ENCODE peak calls at places on chromosome 10, in seven cellular contexts. T is WTC11, I is HepG2, U is HCT116, O is H1, R is GM12878, S is K562. E is an unnamed sample.

GRCh38 chr10:1015688-1016087 is 10.0 kb downstream of the IDI2 start:
- DNase-seq in O (no peak), R (no peak), S (no peak), U (no peak), I (peak), T (no peak), E (no peak)

GRCh38 chr10:12466701-12467100 is 117.4 kb downstream of the CAMK1D start:
- DNase-seq in U (no peak), O (no peak), S (no peak), R (no peak), T (no peak), I (no peak), E (no peak)

GRCh38 chr10:11869743-11870460 is 46.7 kb downstream of the PROSER2 start:
- DNase-seq in I (no peak), T (no peak), U (no peak), S (no peak), R (no peak), O (peak), E (no peak)

GRCh38 chr10:99234067-99234738 is 1.4 kb downstream of the HPSE2 start:
- DNase-seq in S (no peak), I (no peak), T (peak), O (peak), R (peak), U (no peak), E (no peak)

GRCh38 chr10:10865303-10865702 is 152.4 kb upstream of the CELF2 start:
- DNase-seq in R (no peak), T (no peak), U (no peak), S (no peak), I (no peak), O (no peak), E (no peak)

GRCh38 chr10:100697631-100698030 is 47.8 kb upstream of the PAX2 start:
- DNase-seq in R (no peak), I (no peak), O (no peak), S (no peak), T (no peak), U (no peak), E (no peak)

GRCh38 chr10:70558871-70559810 is 43.4 kb downstream of the PRF1 start:
- DNase-seq in R (no peak), I (peak), T (peak), O (peak), S (peak), U (peak), E (peak)

GRCh38 chr10:71161429-71161828 is 50.9 kb upstream of the UNC5B start:
- DNase-seq in I (no peak), O (no peak), R (no peak), U (no peak), T (no peak), S (no peak), E (no peak)

GRCh38 chr10:107919626-107920235 is 755.2 kb upstream of the SORCS1 start:
- DNase-seq in I (no peak), U (no peak), T (no peak), R (no peak), O (no peak), S (no peak), E (no peak)

GRCh38 chr10:120403109-120403508 is 53.9 kb upstream of the PLPP4 start:
- DNase-seq in S (no peak), T (no peak), I (no peak), U (no peak), R (no peak), O (no peak), E (no peak)

GRCh38 chr10:13956826-13957225 is 370.1 kb downstream of the PRPF18 start:
- DNase-seq in T (no peak), R (no peak), O (no peak), S (no peak), U (no peak), I (peak), E (no peak)

GRCh38 chr10:28139138-28139537 is 140.3 kb upstream of the ODAD2 start:
- DNase-seq in S (no peak), I (no peak), O (no peak), U (peak), T (no peak), R (no peak), E (no peak)

GRCh38 chr10:79905322-79906314 is 43.3 kb downstream of the SFTPD start:
- DNase-seq in O (no peak), T (no peak), S (no peak), R (no peak), U (no peak), I (no peak), E (no peak)

GRCh38 chr10:119051775-119052174 is 22.3 kb downstream of the NANOS1 start:
- DNase-seq in O (no peak), R (no peak), T (no peak), S (no peak), U (no peak), I (no peak), E (no peak)

GRCh38 chr10:99329891-99330674 is 927 bp downstream of the CNNM1 start:
- DNase-seq in I (no peak), S (no peak), T (peak), O (peak), R (no peak), U (no peak), E (no peak)

GRCh38 chr10:88080213-88080612 is 216.8 kb downstream of the PTEN start:
- DNase-seq in U (no peak), O (no peak), R (no peak), T (no peak), I (peak), S (no peak), E (peak)

GRCh38 chr10:27470890-27471289 is 33.2 kb upstream of the RAB18 start:
- DNase-seq in T (peak), S (no peak), R (no peak), I (no peak), O (no peak), U (no peak), E (no peak)

GRCh38 chr10:74084955-74085354 is 65.7 kb downstream of the AP3M1 start:
- DNase-seq in T (no peak), S (no peak), U (no peak), R (peak), O (no peak), I (no peak), E (no peak)

GRCh38 chr10:10092581-10092980 is 925.1 kb upstream of the CELF2 start:
- DNase-seq in O (peak), U (no peak), I (no peak), T (peak), R (no peak), S (no peak), E (no peak)

GRCh38 chr10:93999401-93999851 is 5.7 kb downstream of the PLCE1 start:
- DNase-seq in S (no peak), I (no peak), U (no peak), R (no peak), O (no peak), T (peak), E (no peak)

GRCh38 chr10:101895781-101896180 is 52.2 kb upstream of the KCNIP2 start:
- DNase-seq in I (no peak), S (no peak), O (no peak), T (no peak), U (no peak), R (no peak), E (no peak)

GRCh38 chr10:4109469-4109868 is 324.5 kb upstream of the KLF6 start:
- DNase-seq in O (no peak), U (no peak), R (no peak), S (no peak), I (no peak), T (no peak), E (no peak)

GRCh38 chr10:86100581-86101061 is 266.0 kb downstream of the GRID1 start:
- DNase-seq in U (peak), O (no peak), T (no peak), S (peak), I (peak), R (no peak), E (peak)

GRCh38 chr10:1360011-1360580 is 303.9 kb downstream of the WDR37 start:
- DNase-seq in U (no peak), T (peak), S (peak), R (no peak), O (peak), I (no peak), E (peak)

GRCh38 chr10:108421256-108421655 is 1256.8 kb upstream of the SORCS1 start:
- DNase-seq in O (no peak), T (no peak), R (no peak), S (no peak), U (no peak), I (no peak), E (no peak)

GRCh38 chr10:14360951-14361350 is 30.2 kb upstream of the FRMD4A start:
- DNase-seq in R (no peak), U (no peak), O (no peak), T (no peak), I (no peak), S (no peak), E (no peak)

GRCh38 chr10:4249841-4250496 is 465.0 kb upstream of the KLF6 start:
- DNase-seq in O (no peak), I (no peak), U (no peak), S (no peak), T (no peak), R (no peak), E (no peak)

GRCh38 chr10:96118604-96119450 is 11.3 kb upstream of the ZNF518A start:
- DNase-seq in U (peak), T (no peak), S (no peak), I (peak), R (no peak), O (no peak), E (no peak)

GRCh38 chr10:86344714-86345161 is 21.9 kb downstream of the GRID1 start:
- DNase-seq in T (peak), U (no peak), O (no peak), I (no peak), S (no peak), R (no peak), E (no peak)

GRCh38 chr10:117539271-117539876 is 3.2 kb upstream of the EMX2 start:
- DNase-seq in T (no peak), S (no peak), I (no peak), R (no peak), O (no peak), U (no peak), E (no peak)

GRCh38 chr10:78337646-78338391 is 304.2 kb downstream of the RPS24 start:
- DNase-seq in R (no peak), U (no peak), O (peak), T (no peak), I (no peak), S (no peak), E (no peak)

GRCh38 chr10:120387326-120387725 is 69.7 kb upstream of the PLPP4 start:
- DNase-seq in R (no peak), O (no peak), S (no peak), T (no peak), I (no peak), U (no peak), E (no peak)

GRCh38 chr10:117502421-117503169 is 40.0 kb upstream of the EMX2 start:
- DNase-seq in I (no peak), O (no peak), S (no peak), R (no peak), U (no peak), T (no peak), E (no peak)

GRCh38 chr10:46556515-46557318 is at the start of gene GPRIN2:
- DNase-seq in I (no peak), R (no peak), U (no peak), T (peak), S (no peak), O (peak), E (no peak)

GRCh38 chr10:125002423-125003145 is 60.7 kb downstream of the ZRANB1 start:
- DNase-seq in O (no peak), U (no peak), T (peak), R (no peak), S (no peak), I (no peak), E (no peak)

DNA sequence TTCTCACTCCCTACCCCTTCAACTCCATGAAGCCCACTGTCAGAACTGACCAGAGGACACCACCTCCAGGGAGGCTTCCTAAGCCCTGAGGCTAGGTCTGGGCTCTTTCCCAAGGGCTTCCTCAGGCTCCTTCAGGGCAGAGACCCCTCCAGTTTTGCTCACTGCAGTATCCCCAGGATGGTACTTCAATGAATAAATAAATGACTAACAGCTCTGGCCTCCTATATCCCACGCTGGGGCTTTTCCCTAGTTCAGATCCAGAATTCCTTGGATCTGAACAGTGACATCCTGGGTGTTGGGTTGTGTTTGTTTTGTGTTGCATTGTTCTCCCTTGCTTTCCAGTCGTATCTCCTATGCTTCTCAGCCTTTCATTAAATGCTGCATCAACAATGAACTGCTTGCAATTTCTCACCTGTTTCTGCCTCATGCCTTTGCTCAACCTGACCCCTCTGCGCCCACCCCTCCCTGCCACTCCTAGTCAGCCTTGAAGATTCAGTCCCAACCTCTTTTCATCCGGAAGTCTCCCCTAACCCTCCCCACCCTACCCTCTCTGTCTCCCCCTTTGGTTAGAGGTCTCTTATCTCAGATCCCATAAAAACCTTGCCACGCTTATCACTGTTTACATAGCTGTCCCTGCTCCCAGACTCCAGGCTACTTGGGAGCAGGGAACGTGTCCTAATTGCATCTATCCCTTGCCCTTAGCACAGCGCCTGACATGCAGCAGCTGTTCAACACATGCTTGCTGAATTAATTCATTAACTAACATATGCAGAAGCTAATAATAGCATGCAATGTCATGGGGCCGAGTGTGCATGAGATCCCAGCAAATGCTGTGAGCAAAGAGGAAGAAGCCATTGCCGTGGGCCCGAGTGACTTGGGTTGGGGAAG is 41.7 kb downstream of the PPP1R3C start:
- DNase-seq in O (no peak), R (no peak), U (no peak), I (no peak), S (peak), T (no peak), E (no peak)
- TF ChIP-seq SP1 in O (no peak), R (no peak), U (no peak), I (no peak), S (no peak), T (no peak), E (no peak)

DNA sequence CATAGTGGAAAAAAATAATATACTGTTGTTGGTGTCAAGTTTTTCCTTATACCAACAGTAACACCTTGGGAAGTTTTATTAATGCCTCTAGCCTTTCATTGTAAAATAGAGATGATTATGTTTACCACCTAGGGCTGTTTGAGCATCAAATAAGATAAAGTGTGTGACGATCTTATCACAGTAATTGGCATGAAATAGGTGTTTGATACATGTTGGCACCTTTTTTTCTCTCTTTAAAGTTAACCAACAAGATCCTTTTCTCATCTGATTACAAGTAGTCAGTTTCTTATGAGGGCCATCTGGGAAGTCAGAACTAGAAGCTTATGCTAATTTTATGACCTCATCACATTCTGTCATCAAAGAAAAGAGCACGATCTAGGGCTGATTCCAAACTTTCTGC is 669.5 kb downstream of the CCSER2 start:
- DNase-seq in R (no peak), I (no peak), S (no peak), O (no peak), U (no peak), T (no peak), E (no peak)
- TF ChIP-seq SP1 in R (no peak), I (no peak), S (no peak), O (no peak), U (no peak), T (no peak), E (no peak)

GRCh38 chr10:91385686-91386085 is 24.5 kb upstream of the HECTD2 start:
- DNase-seq in S (no peak), R (no peak), I (no peak), O (no peak), T (no peak), U (no peak), E (no peak)

GRCh38 chr10:91391915-91392314 is 18.2 kb upstream of the HECTD2 start:
- DNase-seq in O (no peak), S (no peak), U (no peak), T (no peak), I (no peak), R (no peak), E (no peak)

DNA sequence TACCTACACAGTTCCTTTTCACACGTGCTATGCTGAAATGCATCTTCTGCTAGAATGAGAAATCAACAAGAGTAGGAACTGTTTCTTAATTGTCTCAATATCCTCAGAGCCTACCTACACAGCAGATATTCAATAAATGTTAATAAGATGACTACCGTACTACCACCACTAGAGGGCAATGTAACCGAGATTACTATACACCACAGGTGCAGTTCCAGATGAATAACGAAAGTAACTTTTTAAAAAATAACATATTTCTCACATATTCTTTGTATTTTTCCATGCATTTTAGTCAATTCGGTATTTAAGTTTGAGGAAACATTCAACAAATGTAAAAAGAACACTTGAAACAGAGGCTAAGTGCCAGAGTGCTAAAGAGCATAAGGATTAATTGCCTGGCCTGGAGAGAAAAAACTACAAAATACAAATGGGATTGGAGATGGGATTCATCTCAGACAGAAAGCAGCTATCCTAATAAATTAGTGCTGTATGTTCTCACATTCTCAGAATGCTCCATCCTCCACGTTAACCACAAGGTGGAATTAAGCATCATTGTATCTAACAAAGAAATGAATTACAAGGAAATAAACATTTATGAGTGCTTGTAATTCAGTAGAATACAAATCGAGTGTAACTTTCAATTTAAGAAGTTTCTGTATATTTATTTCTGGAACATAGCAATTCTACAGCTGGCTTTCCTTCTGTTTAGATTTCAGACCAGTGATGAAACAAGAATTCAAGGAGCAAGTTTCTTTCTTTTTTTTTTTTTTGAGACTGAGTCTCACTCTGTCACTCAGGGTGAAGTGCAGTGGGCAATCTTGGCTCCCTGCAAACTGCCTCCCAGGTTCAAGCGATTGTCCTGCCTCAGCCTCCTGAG is 20.3 kb upstream of the HECTD2 start:
- DNase-seq in T (no peak), R (no peak), O (no peak), U (peak), I (peak), S (peak), E (peak)
- TF ChIP-seq SP1 in T (no peak), R (no peak), O (no peak), U (no peak), I (no peak), S (no peak), E (no peak)

GRCh38 chr10:90982406-90983008 is 61.6 kb upstream of the ANKRD1 start:
- DNase-seq in R (no peak), U (no peak), T (no peak), S (no peak), O (no peak), I (peak), E (no peak)
- TF ChIP-seq SP1 in R (no peak), U (no peak), T (no peak), S (no peak), O (no peak), I (no peak), E (no peak)

DNA sequence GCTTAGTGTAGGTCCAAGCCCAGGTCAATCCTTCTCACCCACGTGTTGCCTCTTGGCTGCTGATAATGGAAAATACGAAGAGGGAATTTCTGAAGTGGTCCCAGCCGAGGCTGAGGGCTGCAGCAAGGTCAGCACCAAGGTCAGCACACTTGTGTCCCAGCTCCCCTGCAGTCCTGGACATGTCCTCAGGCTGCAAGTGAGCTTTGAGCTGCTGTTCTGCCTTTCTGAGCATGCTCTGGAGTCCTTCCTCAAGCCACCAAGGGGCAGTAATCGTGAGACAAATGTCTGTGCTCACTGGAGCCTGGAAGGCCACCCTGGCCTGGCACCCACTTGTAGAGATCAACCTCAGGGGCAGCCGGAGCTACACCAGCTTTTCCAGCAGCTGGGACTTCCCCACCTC is 28.3 kb downstream of the DRGX start:
- DNase-seq in O (peak), T (no peak), R (no peak), I (peak), U (no peak), S (no peak), E (no peak)
- TF ChIP-seq SP1 in O (no peak), T (no peak), R (no peak), I (no peak), U (no peak), S (no peak), E (no peak)

E was measured in HEK293T.